ENCODE peak calls at places on chromosomes 5 and 9, in ten cellular contexts. V is BJ; E is right atrium auricular region; Z is A549; H is mammary epithelial cell; C is upper lobe of right lung; G is GM20000; T is hepatocyte; D is activated CD8-positive, alpha-beta T cell treated with anti-CD3 and anti-CD28 coated beads for 36 hours; L is fibroblast of lung. N is an unnamed sample.

GRCh38 chr5:93145767-93146166 is 435.3 kb downstream of the NR2F1-AS1 start:
- DNase-seq in H (no peak), G (no peak), C (no peak), L (no peak), E (no peak), T (no peak), Z (no peak), D (no peak), V (no peak), N (no peak)

GRCh38 chr9:126663661-126664072 is 49.9 kb downstream of the LMX1B start:
- DNase-seq in D (no peak), E (no peak), G (no peak), H (no peak), L (no peak), Z (no peak), C (no peak), V (no peak), T (no peak), N (no peak)

GRCh38 chr5:9245071-9245470 is 300.8 kb downstream of the SEMA5A start:
- DNase-seq in D (no peak), T (no peak), V (no peak), L (no peak), H (peak; percentile 70), C (no peak), G (no peak), Z (no peak), E (no peak), N (no peak)

GRCh38 chr5:103476776-103477175 is 85.8 kb downstream of the NUDT12 start:
- DNase-seq in G (no peak), C (no peak), D (no peak), L (no peak), H (no peak), V (no peak), T (no peak), Z (no peak), E (no peak), N (no peak)

GRCh38 chr5:180873628-180874520 is 12.8 kb upstream of the ZFP62 start:
- DNase-seq in H (no peak), V (no peak), G (no peak), D (peak; percentile 20), C (no peak), Z (no peak), E (no peak), L (no peak), T (no peak), N (no peak)

GRCh38 chr9:80501635-80502034 is 929.9 kb downstream of the TLE4 start:
- DNase-seq in G (no peak), D (no peak), C (no peak), V (no peak), H (peak; percentile 49), T (no peak), E (no peak), L (peak; percentile 44), Z (no peak), N (no peak)

GRCh38 chr5:30802961-30803705 is 390.4 kb upstream of the CDH6 start:
- DNase-seq in H (no peak), V (no peak), G (no peak), L (no peak), E (no peak), D (no peak), Z (no peak), T (no peak), C (no peak), N (no peak)

GRCh38 chr9:12680341-12680740 is 12.8 kb upstream of the TYRP1 start:
- DNase-seq in L (no peak), G (no peak), T (no peak), V (peak; percentile 62), Z (no peak), D (no peak), H (no peak), E (no peak), C (no peak), N (no peak)

GRCh38 chr9:129138476-129139232 is 27.4 kb downstream of the PTPA start:
- DNase-seq in D (no peak), V (no peak), E (peak; percentile 92), Z (no peak), C (no peak), G (no peak), T (peak; percentile 55), L (peak; percentile 77), H (peak; percentile 24), N (no peak)

GRCh38 chr5:139690385-139691274 is 42.5 kb downstream of the CXXC5 start:
- DNase-seq in H (no peak), G (no peak), V (no peak), C (no peak), D (no peak), E (no peak), Z (no peak), T (peak; percentile 69), L (peak; percentile 47), N (no peak)

GRCh38 chr5:81091199-81091598 is 131.0 kb downstream of the RASGRF2 start:
- DNase-seq in D (no peak), E (no peak), L (no peak), G (no peak), C (no peak), H (no peak), V (no peak), Z (no peak), T (no peak), N (no peak)

GRCh38 chr5:150058480-150059126 is 27.8 kb downstream of the CSF1R start:
- DNase-seq in C (no peak), D (no peak), T (no peak), V (peak; percentile 47), L (peak; percentile 64), H (peak; percentile 74), G (no peak), E (no peak), Z (no peak), N (no peak)

GRCh38 chr9:99964336-99964735 is 57.9 kb downstream of the STX17 start:
- DNase-seq in T (no peak), H (no peak), L (no peak), G (no peak), V (no peak), C (no peak), E (no peak), D (no peak), Z (no peak), N (no peak)

GRCh38 chr5:96278995-96279394 is 154.1 kb downstream of the PCSK1 start:
- DNase-seq in V (no peak), C (no peak), D (no peak), L (no peak), T (no peak), Z (no peak), H (no peak), E (no peak), G (no peak), N (no peak)

GRCh38 chr5:96282020-96282419 is 151.0 kb downstream of the PCSK1 start:
- DNase-seq in G (no peak), V (no peak), L (no peak), T (no peak), D (no peak), E (no peak), Z (no peak), C (no peak), H (no peak), N (no peak)

GRCh38 chr5:96280946-96281393 is 152.1 kb downstream of the PCSK1 start:
- DNase-seq in Z (no peak), E (no peak), C (no peak), H (peak; percentile 64), L (no peak), D (no peak), G (no peak), T (no peak), V (no peak), N (no peak)

GRCh38 chr5:96283589-96283988 is 149.5 kb downstream of the PCSK1 start:
- DNase-seq in C (no peak), D (no peak), Z (no peak), H (no peak), E (no peak), T (no peak), V (no peak), L (peak; percentile 3), G (no peak), N (no peak)

GRCh38 chr5:96279796-96280542 is 153.1 kb downstream of the PCSK1 start:
- DNase-seq in H (peak; percentile 94), V (no peak), D (peak; percentile 23), G (peak; percentile 28), C (no peak), T (no peak), E (no peak), L (no peak), Z (peak; percentile 10), N (no peak)
- TF ChIP-seq CTCF in H (no peak), V (no peak), D (no peak), G (no peak), C (no peak), T (no peak), E (no peak), L (no peak), Z (no peak), N (no peak)

GRCh38 chr5:96935556-96936430 is at the start of gene LNPEP:
- DNase-seq in H (peak; percentile 99), L (peak; percentile 97), C (peak; percentile 98), G (peak; percentile 90), V (peak; percentile 83), D (peak; percentile 96), E (peak; percentile 94), T (peak; percentile 98), Z (peak; percentile 98), N (peak; percentile 96)
- TF ChIP-seq CTCF in H (no peak), L (no peak), C (no peak), G (no peak), V (no peak), D (no peak), E (no peak), T (no peak), Z (no peak), N (no peak)

DNA sequence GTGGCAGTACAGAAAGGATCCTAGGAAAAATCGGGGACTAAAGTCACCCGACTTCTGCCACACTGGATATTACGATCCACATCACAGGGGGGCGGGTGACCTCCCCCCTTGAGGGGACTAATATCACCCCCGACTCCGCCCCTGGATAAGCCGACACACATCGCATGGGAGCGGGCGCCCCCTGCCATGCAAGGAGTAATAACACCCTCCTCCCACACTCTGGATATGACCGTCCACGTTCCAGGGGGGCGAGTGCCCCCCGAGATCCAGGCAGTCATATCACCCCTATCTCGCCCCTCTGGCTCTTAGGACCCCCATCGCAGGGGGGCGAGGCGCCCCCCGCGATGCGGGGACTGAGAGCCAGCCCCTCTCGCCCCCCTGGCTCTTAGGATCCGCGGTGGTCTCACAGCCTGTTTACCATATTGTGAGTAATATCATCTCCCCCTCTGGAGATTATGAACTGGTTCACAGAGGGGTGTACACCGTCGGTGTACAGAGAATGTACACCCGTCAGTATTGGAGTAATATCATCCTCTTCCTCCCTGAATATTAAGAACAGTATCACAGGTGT is 423.0 kb downstream of the DIRAS2 start:
- DNase-seq in H (no peak), L (no peak), C (peak; percentile 73), T (peak; percentile 50), V (no peak), G (peak; percentile 32), D (peak; percentile 55), E (no peak), Z (peak; percentile 28), N (no peak)
- TF ChIP-seq CTCF in H (peak; percentile 24), L (no peak), C (peak; percentile 46), T (peak; percentile 52), V (peak; percentile 18), G (peak; percentile 18), D (peak; percentile 58), E (no peak), Z (peak; percentile 40), N (peak; percentile 49)

DNA sequence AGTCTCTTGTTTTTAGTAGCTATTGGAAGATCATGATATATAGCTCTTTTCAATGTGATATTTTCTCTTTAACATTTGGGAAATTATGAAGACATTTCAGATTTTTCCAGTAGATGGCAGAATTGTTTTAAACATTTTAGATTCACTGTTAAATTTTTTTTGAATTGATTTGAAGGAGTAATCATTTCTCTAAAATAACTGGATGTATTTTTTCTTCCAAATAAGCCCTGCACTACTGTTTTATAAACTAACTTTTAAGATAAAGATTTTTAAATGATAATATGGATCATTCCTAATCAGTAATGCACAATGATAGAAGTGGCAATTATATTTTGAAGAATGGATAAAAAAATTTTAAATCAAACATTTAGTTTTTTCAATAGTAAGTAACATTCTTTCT is 14.2 kb downstream of the NDUFAF2 start:
- DNase-seq in V (no peak), D (no peak), L (peak; percentile 58), C (no peak), Z (peak; percentile 21), E (no peak), T (no peak), G (no peak), H (peak; percentile 14), N (no peak)
- TF ChIP-seq CTCF in V (no peak), D (peak; percentile 59), L (no peak), C (peak; percentile 28), Z (peak; percentile 41), E (no peak), T (peak; percentile 50), G (no peak), H (peak; percentile 27), N (peak; percentile 45)